ENCODE peak calls at places on chromosomes 16 and 17, in nine cellular contexts. One of them, this sample, is unnamed.

GRCh38 chr17:6780001-6780400 is 4.0 kb downstream of the FBXO39 start:
- DNase-seq in neuronal stem cell: no peak
- DNase-seq in adipocyte: no peak
- DNase-seq in heart left ventricle: no peak
- DNase-seq in mammary epithelial cell: no peak
- DNase-seq in cardiac muscle cell: no peak
- DNase-seq in IMR-90: no peak
- DNase-seq in astrocyte: no peak
- DNase-seq in Karpas-422: no peak
- DNase-seq in this sample: no peak

GRCh38 chr17:78250891-78251772 is 19.7 kb downstream of the TMEM235 start:
- DNase-seq in Karpas-422: peak; percentile 93
- DNase-seq in astrocyte: peak; percentile 51
- DNase-seq in IMR-90: peak; percentile 76
- DNase-seq in neuronal stem cell: peak; percentile 82
- DNase-seq in cardiac muscle cell: peak; percentile 91
- DNase-seq in mammary epithelial cell: peak; percentile 81
- DNase-seq in adipocyte: peak; percentile 92
- DNase-seq in heart left ventricle: peak; percentile 87
- DNase-seq in this sample: peak; percentile 92

GRCh38 chr17:50053654-50053960 is 2.3 kb upstream of the ITGA3 start:
- DNase-seq in neuronal stem cell: no peak
- DNase-seq in IMR-90: peak; percentile 57
- DNase-seq in Karpas-422: no peak
- DNase-seq in cardiac muscle cell: no peak
- DNase-seq in adipocyte: peak; percentile 53
- DNase-seq in astrocyte: no peak
- DNase-seq in mammary epithelial cell: peak; percentile 39
- DNase-seq in heart left ventricle: no peak
- DNase-seq in this sample: no peak

GRCh38 chr17:40534431-40535189 is 30.7 kb downstream of the CCR7 start:
- DNase-seq in heart left ventricle: no peak
- DNase-seq in adipocyte: no peak
- DNase-seq in IMR-90: no peak
- DNase-seq in Karpas-422: no peak
- DNase-seq in mammary epithelial cell: no peak
- DNase-seq in cardiac muscle cell: no peak
- DNase-seq in neuronal stem cell: no peak
- DNase-seq in astrocyte: no peak
- DNase-seq in this sample: no peak

GRCh38 chr17:29178750-29179231 is 1.4 kb downstream of the MYO18A start:
- DNase-seq in adipocyte: peak; percentile 17
- DNase-seq in heart left ventricle: no peak
- DNase-seq in cardiac muscle cell: no peak
- DNase-seq in neuronal stem cell: no peak
- DNase-seq in IMR-90: no peak
- DNase-seq in astrocyte: no peak
- DNase-seq in Karpas-422: no peak
- DNase-seq in mammary epithelial cell: peak; percentile 88
- DNase-seq in this sample: no peak

GRCh38 chr17:18045691-18046090 is 6.5 kb downstream of the GID4 start:
- DNase-seq in adipocyte: no peak
- DNase-seq in IMR-90: no peak
- DNase-seq in Karpas-422: peak; percentile 66
- DNase-seq in heart left ventricle: no peak
- DNase-seq in cardiac muscle cell: no peak
- DNase-seq in neuronal stem cell: no peak
- DNase-seq in mammary epithelial cell: no peak
- DNase-seq in astrocyte: no peak
- DNase-seq in this sample: no peak

GRCh38 chr17:64091116-64091515 is 38.8 kb downstream of the ERN1 start:
- DNase-seq in Karpas-422: no peak
- DNase-seq in IMR-90: peak; percentile 61
- DNase-seq in adipocyte: no peak
- DNase-seq in heart left ventricle: no peak
- DNase-seq in astrocyte: no peak
- DNase-seq in cardiac muscle cell: peak; percentile 28
- DNase-seq in neuronal stem cell: no peak
- DNase-seq in mammary epithelial cell: peak; percentile 57
- DNase-seq in this sample: peak; percentile 66

GRCh38 chr16:59148756-59149155 is 414.6 kb upstream of the GOT2 start:
- DNase-seq in Karpas-422: no peak
- DNase-seq in astrocyte: no peak
- DNase-seq in mammary epithelial cell: no peak
- DNase-seq in IMR-90: no peak
- DNase-seq in adipocyte: no peak
- DNase-seq in neuronal stem cell: no peak
- DNase-seq in heart left ventricle: no peak
- DNase-seq in cardiac muscle cell: no peak
- DNase-seq in this sample: no peak

GRCh38 chr16:84194470-84195200 is 3.7 kb downstream of the ADAD2 start:
- DNase-seq in neuronal stem cell: no peak
- DNase-seq in astrocyte: no peak
- DNase-seq in mammary epithelial cell: no peak
- DNase-seq in cardiac muscle cell: no peak
- DNase-seq in adipocyte: no peak
- DNase-seq in IMR-90: no peak
- DNase-seq in heart left ventricle: no peak
- DNase-seq in Karpas-422: peak; percentile 47
- DNase-seq in this sample: no peak

GRCh38 chr17:59893617-59894100 is 738 bp downstream of the RPS6KB1 start:
- DNase-seq in adipocyte: peak; percentile 55
- DNase-seq in Karpas-422: peak; percentile 75
- DNase-seq in mammary epithelial cell: peak; percentile 31
- DNase-seq in IMR-90: peak; percentile 8
- DNase-seq in cardiac muscle cell: peak; percentile 13
- DNase-seq in neuronal stem cell: peak; percentile 27
- DNase-seq in astrocyte: no peak
- DNase-seq in heart left ventricle: no peak
- DNase-seq in this sample: peak; percentile 62

GRCh38 chr16:2194166-2194834 is 2.1 kb downstream of the CASKIN1 start:
- DNase-seq in mammary epithelial cell: peak; percentile 50
- DNase-seq in adipocyte: peak; percentile 30
- DNase-seq in neuronal stem cell: no peak
- DNase-seq in heart left ventricle: no peak
- DNase-seq in Karpas-422: peak; percentile 61
- DNase-seq in IMR-90: peak; percentile 27
- DNase-seq in cardiac muscle cell: peak; percentile 27
- DNase-seq in astrocyte: no peak
- DNase-seq in this sample: peak; percentile 65

GRCh38 chr16:54027126-54027922 is 259.3 kb downstream of the IRX3 start:
- DNase-seq in heart left ventricle: no peak
- DNase-seq in adipocyte: peak; percentile 57
- DNase-seq in mammary epithelial cell: peak; percentile 54
- DNase-seq in IMR-90: peak; percentile 83
- DNase-seq in Karpas-422: no peak
- DNase-seq in neuronal stem cell: no peak
- DNase-seq in cardiac muscle cell: peak; percentile 76
- DNase-seq in astrocyte: peak; percentile 89
- DNase-seq in this sample: peak; percentile 59

GRCh38 chr17:64125937-64126336 is 4.0 kb downstream of the ERN1 start:
- DNase-seq in IMR-90: no peak
- DNase-seq in astrocyte: no peak
- DNase-seq in cardiac muscle cell: no peak
- DNase-seq in mammary epithelial cell: no peak
- DNase-seq in adipocyte: no peak
- DNase-seq in Karpas-422: no peak
- DNase-seq in neuronal stem cell: no peak
- DNase-seq in heart left ventricle: no peak
- DNase-seq in this sample: peak; percentile 65

GRCh38 chr16:569445-570254 is at the start of gene PIGQ:
- DNase-seq in neuronal stem cell: peak; percentile 74
- DNase-seq in adipocyte: peak; percentile 80
- DNase-seq in heart left ventricle: peak; percentile 78
- DNase-seq in Karpas-422: peak; percentile 88
- DNase-seq in mammary epithelial cell: peak; percentile 55
- DNase-seq in IMR-90: peak; percentile 35
- DNase-seq in cardiac muscle cell: peak; percentile 69
- DNase-seq in astrocyte: peak; percentile 47
- DNase-seq in this sample: peak; percentile 82

GRCh38 chr17:7263071-7263800 is 958 bp upstream of the CLDN7 start:
- DNase-seq in adipocyte: no peak
- DNase-seq in neuronal stem cell: no peak
- DNase-seq in mammary epithelial cell: no peak
- DNase-seq in heart left ventricle: peak; percentile 33
- DNase-seq in Karpas-422: no peak
- DNase-seq in cardiac muscle cell: peak; percentile 10
- DNase-seq in IMR-90: no peak
- DNase-seq in astrocyte: no peak
- DNase-seq in this sample: no peak

GRCh38 chr16:79608976-79609375 is 8.4 kb upstream of the MAF start:
- DNase-seq in cardiac muscle cell: no peak
- DNase-seq in Karpas-422: no peak
- DNase-seq in heart left ventricle: no peak
- DNase-seq in neuronal stem cell: no peak
- DNase-seq in astrocyte: no peak
- DNase-seq in mammary epithelial cell: no peak
- DNase-seq in adipocyte: no peak
- DNase-seq in IMR-90: no peak
- DNase-seq in this sample: no peak

GRCh38 chr16:77690416-77690815 is 31.9 kb upstream of the NUDT7 start:
- DNase-seq in Karpas-422: peak; percentile 88
- DNase-seq in heart left ventricle: no peak
- DNase-seq in astrocyte: no peak
- DNase-seq in neuronal stem cell: no peak
- DNase-seq in mammary epithelial cell: no peak
- DNase-seq in cardiac muscle cell: no peak
- DNase-seq in adipocyte: no peak
- DNase-seq in IMR-90: no peak
- DNase-seq in this sample: no peak

DNA sequence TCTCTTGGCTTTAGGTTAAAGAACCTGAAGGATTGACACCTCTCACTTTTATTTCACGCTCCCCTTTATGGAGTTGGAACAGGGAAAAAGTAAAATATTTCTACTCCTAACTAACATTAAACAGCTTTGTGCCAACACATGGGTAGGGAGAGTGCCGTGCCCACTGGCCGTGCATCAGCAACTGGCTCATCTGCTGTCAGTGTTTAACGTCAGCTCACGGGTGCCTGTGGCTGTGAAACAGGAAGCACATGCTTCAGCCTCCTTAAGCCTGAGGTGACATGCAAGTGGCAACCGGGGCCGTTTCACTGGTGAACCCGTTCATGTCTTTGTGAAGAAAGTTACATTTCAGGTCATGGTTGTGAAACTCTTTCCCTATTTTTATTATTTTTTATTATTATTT is 3.1 kb downstream of the SPG7 start:
- DNase-seq in IMR-90: no peak
- DNase-seq in mammary epithelial cell: no peak
- DNase-seq in neuronal stem cell: no peak
- DNase-seq in heart left ventricle: no peak
- DNase-seq in astrocyte: no peak
- DNase-seq in adipocyte: no peak
- DNase-seq in cardiac muscle cell: no peak
- DNase-seq in Karpas-422: no peak
- DNase-seq in this sample: no peak
- H3K36me3 ChIP-seq in IMR-90: peaks cover 31% of the 10 kb centered on the region
- H3K36me3 ChIP-seq in mammary epithelial cell: peaks cover 23% of the 10 kb centered on the region
- H3K36me3 ChIP-seq in neuronal stem cell: peaks cover 57% of the 10 kb centered on the region
- H3K36me3 ChIP-seq in heart left ventricle: peaks cover 51% of the 10 kb centered on the region
- H3K36me3 ChIP-seq in astrocyte: peaks cover 28% of the 10 kb centered on the region
- H3K36me3 ChIP-seq in adipocyte: peaks cover 44% of the 10 kb centered on the region
- H3K36me3 ChIP-seq in cardiac muscle cell: peaks cover 29% of the 10 kb centered on the region
- H3K36me3 ChIP-seq in Karpas-422: peaks cover 25% of the 10 kb centered on the region
- H3K36me3 ChIP-seq in this sample: peaks cover 45% of the 10 kb centered on the region

GRCh38 chr16:27742333-27742732 is 192.4 kb downstream of the KATNIP start:
- DNase-seq in Karpas-422: no peak
- DNase-seq in heart left ventricle: no peak
- DNase-seq in astrocyte: no peak
- DNase-seq in cardiac muscle cell: no peak
- DNase-seq in neuronal stem cell: no peak
- DNase-seq in mammary epithelial cell: peak; percentile 16
- DNase-seq in adipocyte: no peak
- DNase-seq in IMR-90: no peak
- DNase-seq in this sample: no peak
- H3K36me3 ChIP-seq in Karpas-422: no peaks in the 10 kb centered on the region
- H3K36me3 ChIP-seq in heart left ventricle: peaks cover 23% of the 10 kb centered on the region
- H3K36me3 ChIP-seq in astrocyte: no peaks in the 10 kb centered on the region
- H3K36me3 ChIP-seq in cardiac muscle cell: no peaks in the 10 kb centered on the region
- H3K36me3 ChIP-seq in neuronal stem cell: peaks cover 27% of the 10 kb centered on the region
- H3K36me3 ChIP-seq in mammary epithelial cell: no peaks in the 10 kb centered on the region
- H3K36me3 ChIP-seq in adipocyte: peaks cover 3% of the 10 kb centered on the region
- H3K36me3 ChIP-seq in IMR-90: peaks cover 15% of the 10 kb centered on the region
- H3K36me3 ChIP-seq in this sample: no peaks in the 10 kb centered on the region

GRCh38 chr17:67600408-67600807 is 117.3 kb upstream of the NOL11 start:
- DNase-seq in Karpas-422: no peak
- DNase-seq in neuronal stem cell: no peak
- DNase-seq in adipocyte: no peak
- DNase-seq in cardiac muscle cell: no peak
- DNase-seq in astrocyte: no peak
- DNase-seq in heart left ventricle: no peak
- DNase-seq in mammary epithelial cell: no peak
- DNase-seq in IMR-90: no peak
- DNase-seq in this sample: no peak
- H3K36me3 ChIP-seq in Karpas-422: no peaks in the 10 kb centered on the region
- H3K36me3 ChIP-seq in neuronal stem cell: no peaks in the 10 kb centered on the region
- H3K36me3 ChIP-seq in adipocyte: no peaks in the 10 kb centered on the region
- H3K36me3 ChIP-seq in cardiac muscle cell: no peaks in the 10 kb centered on the region
- H3K36me3 ChIP-seq in astrocyte: no peaks in the 10 kb centered on the region
- H3K36me3 ChIP-seq in heart left ventricle: no peaks in the 10 kb centered on the region
- H3K36me3 ChIP-seq in mammary epithelial cell: peaks cover 2% of the 10 kb centered on the region
- H3K36me3 ChIP-seq in IMR-90: no peaks in the 10 kb centered on the region
- H3K36me3 ChIP-seq in this sample: no peaks in the 10 kb centered on the region

GRCh38 chr17:58085039-58085715 is 2.0 kb downstream of the DYNLL2 start:
- DNase-seq in cardiac muscle cell: no peak
- DNase-seq in mammary epithelial cell: no peak
- DNase-seq in heart left ventricle: no peak
- DNase-seq in adipocyte: peak; percentile 27
- DNase-seq in astrocyte: no peak
- DNase-seq in neuronal stem cell: no peak
- DNase-seq in Karpas-422: no peak
- DNase-seq in IMR-90: no peak
- DNase-seq in this sample: peak; percentile 16
- H3K36me3 ChIP-seq in cardiac muscle cell: peaks cover 43% of the 10 kb centered on the region
- H3K36me3 ChIP-seq in mammary epithelial cell: peaks cover 15% of the 10 kb centered on the region
- H3K36me3 ChIP-seq in heart left ventricle: peaks cover 35% of the 10 kb centered on the region
- H3K36me3 ChIP-seq in adipocyte: peaks cover 43% of the 10 kb centered on the region
- H3K36me3 ChIP-seq in astrocyte: peaks cover 8% of the 10 kb centered on the region
- H3K36me3 ChIP-seq in neuronal stem cell: peaks cover 59% of the 10 kb centered on the region
- H3K36me3 ChIP-seq in Karpas-422: peaks cover 48% of the 10 kb centered on the region
- H3K36me3 ChIP-seq in IMR-90: peaks cover 30% of the 10 kb centered on the region
- H3K36me3 ChIP-seq in this sample: peaks cover 21% of the 10 kb centered on the region

GRCh38 chr16:56469748-56470147 is 18.4 kb downstream of the OGFOD1 start:
- DNase-seq in cardiac muscle cell: no peak
- DNase-seq in IMR-90: no peak
- DNase-seq in Karpas-422: no peak
- DNase-seq in mammary epithelial cell: no peak
- DNase-seq in heart left ventricle: no peak
- DNase-seq in astrocyte: no peak
- DNase-seq in adipocyte: no peak
- DNase-seq in neuronal stem cell: no peak
- DNase-seq in this sample: no peak
- H3K36me3 ChIP-seq in cardiac muscle cell: peaks cover 78% of the 10 kb centered on the region
- H3K36me3 ChIP-seq in IMR-90: peaks cover 49% of the 10 kb centered on the region
- H3K36me3 ChIP-seq in Karpas-422: peaks cover 68% of the 10 kb centered on the region
- H3K36me3 ChIP-seq in mammary epithelial cell: peaks cover 61% of the 10 kb centered on the region
- H3K36me3 ChIP-seq in heart left ventricle: peaks cover 98% of the 10 kb centered on the region
- H3K36me3 ChIP-seq in astrocyte: peaks cover 75% of the 10 kb centered on the region
- H3K36me3 ChIP-seq in adipocyte: peaks cover 99% of the 10 kb centered on the region
- H3K36me3 ChIP-seq in neuronal stem cell: peaks cover 95% of the 10 kb centered on the region
- H3K36me3 ChIP-seq in this sample: peaks cover 91% of the 10 kb centered on the region

This sample was measured in GM23248.